ENCODE peak calls at places on chromosomes 6 and 20, in eight cellular contexts. H is left ventricle myocardium inferior, L is A549, W is coronary artery, I is mucosa of descending colon, E is kidney epithelial cell, K is brain microvascular endothelial cell, A is right lobe of liver. C is an unnamed sample.
A peak's percentile ranks its signal among the peaks of the same experiment; 100 is the strongest.

GRCh38 chr20:41138217-41138526 is 829 bp downstream of the PLCG1 start:
- DNase-seq in A (no peak), H (no peak), I (no peak), E (no peak), K (peak; percentile 16), L (no peak), W (no peak), C (no peak)

GRCh38 chr20:44585042-44585968 is 2.9 kb downstream of the PKIG start:
- DNase-seq in E (no peak), A (no peak), W (no peak), K (no peak), H (no peak), L (no peak), I (no peak), C (no peak)

GRCh38 chr6:43803783-43804549 is 34.0 kb downstream of the VEGFA start:
- DNase-seq in A (no peak), W (no peak), E (peak; percentile 48), H (no peak), L (no peak), K (no peak), I (no peak), C (no peak)

GRCh38 chr20:18712877-18713276 is 100.7 kb upstream of the SCP2D1 start:
- DNase-seq in E (no peak), W (no peak), L (no peak), A (no peak), I (no peak), K (no peak), H (no peak), C (no peak)

GRCh38 chr20:64113796-64114355 is 6.5 kb upstream of the NPBWR2 start:
- DNase-seq in L (no peak), E (no peak), I (no peak), K (no peak), H (no peak), A (peak; percentile 28), W (no peak), C (no peak)

GRCh38 chr6:111461860-111462259 is 21.2 kb downstream of the REV3L start:
- DNase-seq in E (no peak), H (no peak), W (no peak), A (no peak), K (no peak), L (no peak), I (no peak), C (no peak)

GRCh38 chr6:96124778-96125177 is 109.0 kb downstream of the FUT9 start:
- DNase-seq in E (peak; percentile 50), A (no peak), I (no peak), W (no peak), H (no peak), L (no peak), K (no peak), C (no peak)

GRCh38 chr6:6660339-6661045 is 72.0 kb downstream of the LY86 start:
- DNase-seq in H (no peak), K (no peak), I (no peak), L (no peak), A (no peak), W (no peak), E (no peak), C (no peak)

GRCh38 chr20:57884956-57885355 is 175.1 kb upstream of the PMEPA1 start:
- DNase-seq in I (no peak), K (no peak), E (no peak), L (no peak), A (peak; percentile 15), H (no peak), W (peak; percentile 46), C (no peak)

GRCh38 chr6:87180105-87180504 is 24.7 kb downstream of the ZNF292 start:
- DNase-seq in E (no peak), I (no peak), W (no peak), A (no peak), L (no peak), H (no peak), K (no peak), C (no peak)

GRCh38 chr20:3323398-3323797 is 84.1 kb downstream of the DNAAF9 start:
- DNase-seq in L (no peak), I (no peak), E (no peak), K (no peak), W (no peak), A (no peak), H (no peak), C (no peak)

GRCh38 chr6:112117554-112117953 is 30.2 kb downstream of the FAM229B start:
- DNase-seq in L (no peak), E (peak; percentile 23), I (no peak), A (no peak), K (peak; percentile 4), H (no peak), W (no peak), C (no peak)

GRCh38 chr6:64520050-64520449 is 884.4 kb downstream of the PHF3 start:
- DNase-seq in H (no peak), K (peak; percentile 76), A (no peak), I (no peak), L (peak; percentile 4), E (peak; percentile 93), W (no peak), C (peak; percentile 10)

DNA sequence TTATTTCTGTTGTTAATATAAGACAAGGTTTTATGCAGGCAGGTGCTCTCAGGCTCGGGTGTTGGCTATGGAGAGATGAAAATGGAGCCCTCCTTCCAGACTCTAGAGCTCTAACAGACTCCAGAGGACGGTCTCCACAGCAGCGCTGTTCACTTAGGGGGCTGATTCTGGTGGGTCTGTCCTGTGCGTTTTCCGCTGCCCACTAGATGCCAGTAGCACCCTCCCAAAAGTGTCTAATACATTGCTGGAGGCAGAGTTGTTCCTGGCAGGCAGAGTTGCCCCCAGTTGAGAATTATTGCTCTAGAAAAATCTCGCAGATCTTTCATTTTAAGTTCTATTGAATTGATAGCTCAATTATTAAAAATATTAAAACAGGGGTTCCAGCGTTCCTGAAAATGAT is 109.9 kb downstream of the MAP3K4 start:
- DNase-seq in W (no peak), I (no peak), A (no peak), H (no peak), L (no peak), E (no peak), K (no peak), C (no peak)
- TF ChIP-seq CTCF in W (no peak), I (no peak), A (no peak), H (peak; percentile 29), L (no peak), E (peak; percentile 36), K (peak; percentile 55), C (no peak)

DNA sequence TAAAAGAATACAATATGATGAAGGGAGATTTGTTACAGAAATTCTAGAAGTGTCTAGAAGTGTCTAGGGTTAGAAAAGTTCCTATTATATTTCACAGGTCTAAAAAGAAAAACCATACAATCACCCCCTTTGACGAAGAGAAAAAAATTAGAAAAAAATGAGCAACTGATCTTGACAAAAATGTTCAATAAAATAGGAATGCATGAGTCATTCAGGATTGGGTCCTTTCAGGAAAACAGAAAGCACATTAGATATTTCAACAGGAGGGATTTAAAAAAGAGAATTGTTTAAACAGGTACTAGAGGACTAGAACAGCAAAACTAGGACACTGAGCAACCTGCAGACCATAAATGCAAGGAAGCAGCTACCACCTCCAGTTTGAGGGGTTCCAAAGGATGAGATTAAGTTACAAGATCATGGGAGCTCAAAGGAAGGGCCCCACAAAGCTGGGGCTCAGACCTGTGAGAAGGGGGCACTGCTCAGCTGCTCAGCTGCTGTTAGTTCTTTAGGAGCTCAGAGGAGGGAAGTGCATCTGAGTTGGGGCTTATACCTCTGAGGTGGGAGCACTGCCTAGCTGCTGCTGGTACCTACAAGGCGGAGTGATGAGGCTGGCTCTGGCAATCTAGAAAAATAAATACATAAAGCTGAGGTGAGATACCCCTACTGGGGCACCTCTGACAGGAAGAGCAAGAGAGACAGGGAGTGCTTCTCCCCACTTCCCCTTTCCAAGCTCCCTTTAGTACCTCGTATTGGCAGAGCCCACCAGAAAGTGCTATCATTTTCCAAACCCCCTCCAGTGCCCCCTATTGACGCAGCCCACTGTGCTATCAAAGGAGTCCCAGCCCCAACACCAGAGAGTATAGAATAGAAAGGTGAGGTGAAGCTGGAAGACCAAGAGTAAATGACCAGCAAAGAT is 27.1 kb upstream of the BEND6 start:
- DNase-seq in I (no peak), H (no peak), A (no peak), E (no peak), L (no peak), K (no peak), W (no peak), C (no peak)
- TF ChIP-seq CTCF in I (no peak), H (no peak), A (no peak), E (no peak), L (no peak), K (no peak), W (no peak), C (no peak)

GRCh38 chr20:62132421-62132820 is 10.1 kb downstream of the LSM14B start:
- DNase-seq in K (no peak), I (no peak), E (no peak), L (no peak), H (no peak), A (no peak), W (no peak), C (no peak)

GRCh38 chr20:62133051-62133845 is 9.9 kb downstream of the PSMA7 start:
- DNase-seq in A (no peak), W (peak; percentile 74), I (no peak), E (no peak), K (no peak), H (peak; percentile 48), L (no peak), C (no peak)

GRCh38 chr20:62134735-62135231 is 8.4 kb downstream of the PSMA7 start:
- DNase-seq in I (no peak), A (peak; percentile 88), W (peak; percentile 77), L (no peak), K (no peak), H (no peak), E (no peak), C (no peak)

GRCh38 chr20:62135573-62136266 is 7.5 kb downstream of the PSMA7 start:
- DNase-seq in A (no peak), E (no peak), K (no peak), H (no peak), W (no peak), L (no peak), I (no peak), C (no peak)

GRCh38 chr20:62133864-62134263 is 9.3 kb downstream of the PSMA7 start:
- DNase-seq in L (no peak), W (peak; percentile 71), H (no peak), I (no peak), K (no peak), E (no peak), A (no peak), C (no peak)
- TF ChIP-seq CTCF in L (no peak), W (no peak), H (peak; percentile 45), I (no peak), K (peak; percentile 46), E (peak; percentile 5), A (no peak), C (no peak)

GRCh38 chr20:62449951-62450815 is 22.8 kb upstream of the RBBP8NL start:
- DNase-seq in A (no peak), W (no peak), L (peak; percentile 56), H (peak; percentile 41), K (no peak), E (no peak), I (no peak), C (no peak)
- TF ChIP-seq CTCF in A (peak; percentile 5), W (no peak), L (peak; percentile 16), H (no peak), K (peak; percentile 25), E (peak; percentile 32), I (peak; percentile 33), C (no peak)

C was measured in GM20000.